ENCODE peak calls at places on chromosomes 3 and 15, in seven cellular contexts. J is dorsolateral prefrontal cortex, A is germinal center, W is foreskin fibroblast, Q is nucleus accumbens, S is HCEC 1CT, U is foreskin keratinocyte. Y is an unnamed sample.

GRCh38 chr3:130508970-130509369 is 8.0 kb upstream of the COL6A6 start:
- DNase-seq in J (no peak), A (no peak), W (peak), Q (no peak), S (no peak), U (no peak), Y (no peak)

GRCh38 chr3:125037498-125038150 is 18.2 kb downstream of the HEG1 start:
- DNase-seq in J (no peak), A (no peak), W (no peak), Q (no peak), S (no peak), U (peak), Y (no peak)

GRCh38 chr3:123076496-123077418 is 9.9 kb downstream of the PDIA5 start:
- DNase-seq in J (no peak), A (no peak), W (no peak), Q (no peak), S (no peak), U (no peak), Y (no peak)

GRCh38 chr3:172029425-172030128 is 9.8 kb upstream of the FNDC3B start:
- DNase-seq in J (no peak), A (no peak), W (no peak), Q (no peak), S (no peak), U (peak), Y (no peak)

GRCh38 chr15:43517354-43518072 is at the start of gene MAP1A:
- DNase-seq in J (peak), A (no peak), W (peak), Q (peak), S (peak), U (no peak), Y (no peak)

GRCh38 chr3:12180218-12180617 is 21.5 kb upstream of the TIMP4 start:
- DNase-seq in J (no peak), A (no peak), W (peak), Q (no peak), S (no peak), U (peak), Y (no peak)

GRCh38 chr15:35690698-35691116 is 144.7 kb upstream of the DPH6 start:
- DNase-seq in J (no peak), A (no peak), W (peak), Q (no peak), S (peak), U (peak), Y (no peak)

GRCh38 chr3:63089007-63089406 is 189.1 kb upstream of the SYNPR start:
- DNase-seq in J (no peak), A (no peak), W (no peak), Q (no peak), S (peak), U (no peak), Y (no peak)

GRCh38 chr15:74335396-74335795 is 32.0 kb downstream of the CYP11A1 start:
- DNase-seq in J (no peak), A (no peak), W (no peak), Q (no peak), S (no peak), U (no peak), Y (no peak)

GRCh38 chr3:181710581-181711255 is 1.0 kb upstream of the SOX2 start:
- DNase-seq in J (no peak), A (no peak), W (peak), Q (peak), S (no peak), U (no peak), Y (no peak)

GRCh38 chr15:69762373-69763148 is 309.9 kb downstream of the RPLP1 start:
- DNase-seq in J (no peak), A (no peak), W (no peak), Q (no peak), S (no peak), U (no peak), Y (no peak)

GRCh38 chr3:117114517-117115265 is 405.1 kb downstream of the TUSC7 start:
- DNase-seq in J (no peak), A (no peak), W (peak), Q (no peak), S (no peak), U (no peak), Y (no peak)

GRCh38 chr15:59662260-59662659 is 4.9 kb upstream of the GTF2A2 start:
- DNase-seq in J (no peak), A (no peak), W (peak), Q (no peak), S (no peak), U (no peak), Y (peak)

GRCh38 chr15:41989573-41990242 is 17.4 kb upstream of the EHD4 start:
- DNase-seq in J (peak), A (peak), W (peak), Q (peak), S (peak), U (peak), Y (no peak)

GRCh38 chr3:136752046-136752326 is 192 bp downstream of the STAG1 start:
- DNase-seq in J (no peak), A (peak), W (no peak), Q (no peak), S (no peak), U (no peak), Y (no peak)

GRCh38 chr3:147757919-147758318 is 348.8 kb downstream of the ZIC1 start:
- DNase-seq in J (no peak), A (no peak), W (no peak), Q (peak), S (no peak), U (no peak), Y (no peak)

GRCh38 chr3:158718490-158719170 is 13.6 kb downstream of the RARRES1 start:
- DNase-seq in J (no peak), A (no peak), W (peak), Q (no peak), S (peak), U (peak), Y (peak)

GRCh38 chr3:134956395-134956794 is 161.3 kb downstream of the EPHB1 start:
- DNase-seq in J (no peak), A (peak), W (no peak), Q (no peak), S (no peak), U (no peak), Y (no peak)

GRCh38 chr3:149744151-149744550 is 8.1 kb downstream of the COMMD2 start:
- DNase-seq in J (no peak), A (no peak), W (no peak), Q (no peak), S (no peak), U (no peak), Y (no peak)

GRCh38 chr15:57732526-57733331 is 26.2 kb downstream of the POLR2M start:
- DNase-seq in J (no peak), A (peak), W (peak), Q (peak), S (peak), U (peak), Y (no peak)

GRCh38 chr15:36826948-36827347 is 247.5 kb downstream of the CDIN1 start:
- DNase-seq in J (no peak), A (no peak), W (no peak), Q (no peak), S (no peak), U (no peak), Y (no peak)

GRCh38 chr3:159174715-159175390 is 373.0 kb downstream of the MFSD1 start:
- DNase-seq in J (no peak), A (no peak), W (peak), Q (no peak), S (peak), U (peak), Y (no peak)

GRCh38 chr3:189493271-189493670 is 137.9 kb upstream of the TP63 start:
- DNase-seq in J (no peak), A (no peak), W (no peak), Q (no peak), S (no peak), U (no peak), Y (no peak)

GRCh38 chr3:177729939-177730700 is 532.8 kb upstream of the TBL1XR1 start:
- DNase-seq in J (no peak), A (no peak), W (peak), Q (no peak), S (no peak), U (no peak), Y (no peak)

GRCh38 chr3:181919375-181919774 is 207.7 kb downstream of the SOX2 start:
- DNase-seq in J (no peak), A (no peak), W (peak), Q (no peak), S (no peak), U (peak), Y (no peak)

GRCh38 chr3:23329471-23329870 is 126.3 kb downstream of the UBE2E2 start:
- DNase-seq in J (no peak), A (no peak), W (no peak), Q (no peak), S (no peak), U (no peak), Y (no peak)

GRCh38 chr15:84715442-84716035 is 400 bp downstream of the SEC11A start:
- DNase-seq in J (no peak), A (peak), W (peak), Q (no peak), S (peak), U (peak), Y (no peak)

GRCh38 chr3:13461169-13462124 is 18.7 kb upstream of the HDAC11 start:
- DNase-seq in J (no peak), A (peak), W (peak), Q (no peak), S (no peak), U (no peak), Y (no peak)

GRCh38 chr3:138694287-138695007 is 85.9 kb downstream of the FAIM start:
- DNase-seq in J (no peak), A (no peak), W (peak), Q (no peak), S (peak), U (peak), Y (peak)

GRCh38 chr3:35932995-35933394 is 293.7 kb downstream of the ARPP21 start:
- DNase-seq in J (no peak), A (no peak), W (peak), Q (no peak), S (peak), U (peak), Y (no peak)

GRCh38 chr15:24784506-24784905 is 108.9 kb downstream of the NPAP1 start:
- DNase-seq in J (no peak), A (no peak), W (no peak), Q (no peak), S (no peak), U (no peak), Y (no peak)

GRCh38 chr3:196988241-196989029 is 19.8 kb upstream of the PIGZ start:
- DNase-seq in J (no peak), A (no peak), W (peak), Q (no peak), S (no peak), U (no peak), Y (no peak)

GRCh38 chr15:49370782-49371181 is 52.3 kb upstream of the FGF7 start:
- DNase-seq in J (no peak), A (no peak), W (peak), Q (no peak), S (peak), U (peak), Y (no peak)

GRCh38 chr3:61872077-61872706 is 310.8 kb downstream of the PTPRG start:
- DNase-seq in J (no peak), A (no peak), W (no peak), Q (no peak), S (no peak), U (no peak), Y (no peak)

GRCh38 chr15:33860749-33861148 is 107.5 kb upstream of the CHRM5 start:
- DNase-seq in J (no peak), A (no peak), W (peak), Q (no peak), S (peak), U (peak), Y (no peak)

GRCh38 chr3:64074091-64074490 is 50.8 kb upstream of the PSMD6 start:
- DNase-seq in J (no peak), A (no peak), W (peak), Q (no peak), S (peak), U (no peak), Y (no peak)